ENCODE peak calls at places on chromosomes 12 and 14, in five cellular contexts. Q, S, N, T and Z are unnamed samples.

GRCh38 chr12:30969006-30969405 is 42.5 kb downstream of the TSPAN11 start:
- DNase-seq in Q (no peak), N (no peak), T (no peak), S (no peak), Z (no peak)

GRCh38 chr14:29475641-29476040 is 452.0 kb downstream of the PRKD1 start:
- DNase-seq in S (no peak), T (no peak), N (no peak), Q (no peak), Z (no peak)

GRCh38 chr14:57530571-57530970 is 36.9 kb upstream of the CCDC198 start:
- DNase-seq in N (no peak), T (no peak), S (no peak), Q (no peak), Z (no peak)

GRCh38 chr14:91228112-91229004 is 16.1 kb downstream of the GPR68 start:
- DNase-seq in T (peak), S (no peak), N (peak), Q (no peak), Z (no peak)

GRCh38 chr14:106318700-106319099 is 792.3 kb downstream of the TMEM121 start:
- DNase-seq in Q (no peak), T (no peak), S (peak), N (peak), Z (no peak)

GRCh38 chr14:75299064-75299463 is 20.4 kb downstream of the FOS start:
- DNase-seq in T (no peak), N (peak), S (no peak), Q (no peak), Z (peak)

GRCh38 chr14:100438678-100439592 is 115.8 kb downstream of the SLC25A47 start:
- DNase-seq in Q (peak), T (no peak), N (no peak), S (no peak), Z (no peak)

GRCh38 chr12:52232916-52233461 is at the start of gene KRT7:
- DNase-seq in Q (no peak), N (no peak), T (no peak), S (peak), Z (no peak)

GRCh38 chr12:105365231-105365630 is 34.7 kb downstream of the C12orf75 start:
- DNase-seq in S (no peak), T (no peak), N (no peak), Q (no peak), Z (no peak)

GRCh38 chr12:107385518-107385917 is 292.2 kb upstream of the CRY1 start:
- DNase-seq in S (no peak), T (no peak), Q (no peak), N (no peak), Z (no peak)

GRCh38 chr14:51093371-51094281 is 1.3 kb downstream of the TRIM9 start:
- DNase-seq in S (peak), N (no peak), T (no peak), Q (no peak), Z (no peak)

GRCh38 chr12:2319747-2320146 is 267.0 kb downstream of the CACNA1C start:
- DNase-seq in N (no peak), Q (no peak), T (no peak), S (no peak), Z (no peak)

GRCh38 chr14:77037886-77038511 is 9.5 kb upstream of the IRF2BPL start:
- DNase-seq in N (no peak), S (no peak), Q (no peak), T (no peak), Z (no peak)

DNA sequence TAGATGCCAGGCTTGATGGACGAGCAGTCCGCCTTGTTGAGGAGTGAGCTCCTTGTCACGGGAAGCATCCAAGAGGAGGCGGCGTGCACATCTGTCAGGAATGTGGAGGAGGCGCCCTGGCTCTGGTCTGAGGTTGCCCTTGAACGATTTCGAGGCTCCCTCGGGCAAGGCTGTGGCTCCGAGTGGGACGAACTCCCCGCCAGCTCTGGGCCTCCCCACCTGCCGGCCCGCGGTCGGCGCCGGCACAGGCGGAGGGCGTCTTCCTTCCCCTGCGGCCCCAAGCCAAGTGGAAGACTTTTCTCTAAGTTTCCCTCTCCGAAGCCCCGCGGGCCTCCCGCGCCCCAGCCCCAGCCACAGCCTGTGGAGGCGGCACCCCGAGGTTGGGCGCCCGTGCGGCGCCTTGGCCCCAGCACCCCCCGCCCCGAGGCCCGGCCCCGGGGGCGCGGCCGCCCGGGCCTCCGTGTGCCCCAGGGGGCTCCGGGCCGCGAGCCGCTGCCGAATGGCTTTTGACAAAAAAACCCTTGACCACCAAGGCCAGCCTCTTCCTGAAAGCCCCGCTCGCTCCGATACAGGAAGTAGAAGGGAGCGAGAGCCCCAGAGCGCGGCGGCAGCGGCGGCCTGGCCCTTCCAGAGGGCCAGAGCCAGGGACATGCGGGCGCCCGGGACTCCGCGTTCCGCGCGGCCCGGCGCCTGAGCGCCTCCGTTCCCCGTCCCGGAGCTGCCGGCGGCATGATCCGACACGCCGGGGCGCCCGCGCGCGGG is at the start of gene RIN3:
- DNase-seq in Q (peak), S (peak), T (no peak), N (no peak), Z (no peak)
- TF ChIP-seq GABPA in Q (no peak), S (peak), T (no peak), N (no peak), Z (no peak)

GRCh38 chr14:65832431-65833253 is 420.1 kb downstream of the FUT8 start:
- DNase-seq in T (no peak), S (peak), N (no peak), Q (peak), Z (no peak)

GRCh38 chr14:65834051-65834450 is 421.5 kb downstream of the FUT8 start:
- DNase-seq in T (no peak), Q (no peak), S (no peak), N (no peak), Z (no peak)

GRCh38 chr14:65833256-65833880 is 420.8 kb downstream of the FUT8 start:
- DNase-seq in S (no peak), N (no peak), T (no peak), Q (no peak), Z (no peak)

GRCh38 chr14:65835501-65835900 is 423.0 kb downstream of the FUT8 start:
- DNase-seq in S (no peak), N (no peak), Q (no peak), T (no peak), Z (no peak)

GRCh38 chr14:65834812-65835211 is 422.3 kb downstream of the FUT8 start:
- DNase-seq in S (no peak), Q (no peak), N (no peak), T (no peak), Z (no peak)
- TF ChIP-seq POLR2AphosphoS5 in S (no peak), Q (no peak), N (no peak), T (no peak), Z (no peak)

GRCh38 chr14:56221392-56222128 is 103.3 kb downstream of the PELI2 start:
- DNase-seq in N (no peak), S (no peak), Q (no peak), T (no peak), Z (no peak)
- TF ChIP-seq REST in N (no peak), S (no peak), Q (no peak), T (no peak), Z (no peak)

GRCh38 chr12:46930101-46930500 is 104.3 kb upstream of the SLC38A4 start:
- DNase-seq in T (no peak), N (no peak), Q (no peak), S (no peak), Z (no peak)

GRCh38 chr12:46921754-46922113 is 95.9 kb upstream of the SLC38A4 start:
- DNase-seq in T (no peak), S (no peak), N (no peak), Q (peak), Z (no peak)

GRCh38 chr12:46921048-46921753 is 95.4 kb upstream of the SLC38A4 start:
- DNase-seq in S (no peak), Q (peak), N (no peak), T (no peak), Z (no peak)

GRCh38 chr12:46926536-46926935 is 100.7 kb upstream of the SLC38A4 start:
- DNase-seq in N (no peak), T (no peak), Q (no peak), S (no peak), Z (no peak)
- TF ChIP-seq GABPA in N (no peak), T (no peak), Q (no peak), S (no peak), Z (no peak)